ENCODE peak calls at places on chromosome 22, in seven cellular contexts. One of them, this sample, is unnamed.

GRCh38 chr22:37072673-37073072 is 21.1 kb downstream of the KCTD17 start:
- DNase-seq in nucleus accumbens: no peak
- DNase-seq in AG08395: no peak
- DNase-seq in HEK293T: no peak
- DNase-seq in T-helper 2 cell: no peak
- DNase-seq in AG08396: no peak
- DNase-seq in activated CD4-positive, alpha-beta T cell treated with anti-CD3 and anti-CD28 coated beads for 48 hours: no peak
- DNase-seq in this sample: no peak

GRCh38 chr22:29143848-29144785 is 61.6 kb upstream of the EMID1 start:
- DNase-seq in nucleus accumbens: no peak
- DNase-seq in AG08395: no peak
- DNase-seq in HEK293T: no peak
- DNase-seq in T-helper 2 cell: no peak
- DNase-seq in AG08396: no peak
- DNase-seq in activated CD4-positive, alpha-beta T cell treated with anti-CD3 and anti-CD28 coated beads for 48 hours: no peak
- DNase-seq in this sample: no peak

GRCh38 chr22:10961043-10961860 is 4566.7 kb upstream of the OR11H1 start:
- DNase-seq in nucleus accumbens: no peak
- DNase-seq in AG08395: no peak
- DNase-seq in HEK293T: no peak
- DNase-seq in T-helper 2 cell: no peak
- DNase-seq in AG08396: no peak
- DNase-seq in activated CD4-positive, alpha-beta T cell treated with anti-CD3 and anti-CD28 coated beads for 48 hours: no peak
- DNase-seq in this sample: no peak

GRCh38 chr22:49968831-49969661 is 8.5 kb downstream of the PIM3 start:
- DNase-seq in nucleus accumbens: no peak
- DNase-seq in AG08395: no peak
- DNase-seq in HEK293T: no peak
- DNase-seq in T-helper 2 cell: no peak
- DNase-seq in AG08396: no peak
- DNase-seq in activated CD4-positive, alpha-beta T cell treated with anti-CD3 and anti-CD28 coated beads for 48 hours: peak
- DNase-seq in this sample: no peak

GRCh38 chr22:48268293-48268692 is 1505.8 kb downstream of the TBC1D22A start:
- DNase-seq in nucleus accumbens: no peak
- DNase-seq in AG08395: no peak
- DNase-seq in HEK293T: no peak
- DNase-seq in T-helper 2 cell: no peak
- DNase-seq in AG08396: no peak
- DNase-seq in activated CD4-positive, alpha-beta T cell treated with anti-CD3 and anti-CD28 coated beads for 48 hours: no peak
- DNase-seq in this sample: no peak

GRCh38 chr22:38086001-38086845 is 2.2 kb upstream of the SLC16A8 start:
- DNase-seq in nucleus accumbens: no peak
- DNase-seq in AG08395: no peak
- DNase-seq in HEK293T: no peak
- DNase-seq in T-helper 2 cell: no peak
- DNase-seq in AG08396: no peak
- DNase-seq in activated CD4-positive, alpha-beta T cell treated with anti-CD3 and anti-CD28 coated beads for 48 hours: no peak
- DNase-seq in this sample: no peak

GRCh38 chr22:24247564-24248344 is 2.9 kb upstream of the GGT5 start:
- DNase-seq in nucleus accumbens: peak
- DNase-seq in AG08395: peak
- DNase-seq in HEK293T: peak
- DNase-seq in T-helper 2 cell: no peak
- DNase-seq in AG08396: peak
- DNase-seq in activated CD4-positive, alpha-beta T cell treated with anti-CD3 and anti-CD28 coated beads for 48 hours: peak
- DNase-seq in this sample: peak

GRCh38 chr22:39414886-39415285 is 15.3 kb downstream of the TAB1 start:
- DNase-seq in nucleus accumbens: peak
- DNase-seq in AG08395: no peak
- DNase-seq in HEK293T: no peak
- DNase-seq in T-helper 2 cell: no peak
- DNase-seq in AG08396: no peak
- DNase-seq in activated CD4-positive, alpha-beta T cell treated with anti-CD3 and anti-CD28 coated beads for 48 hours: no peak
- DNase-seq in this sample: no peak

GRCh38 chr22:33180371-33180770 is 122.2 kb upstream of the SYN3 start:
- DNase-seq in nucleus accumbens: no peak
- DNase-seq in AG08395: no peak
- DNase-seq in HEK293T: no peak
- DNase-seq in T-helper 2 cell: no peak
- DNase-seq in AG08396: no peak
- DNase-seq in activated CD4-positive, alpha-beta T cell treated with anti-CD3 and anti-CD28 coated beads for 48 hours: no peak
- DNase-seq in this sample: no peak

GRCh38 chr22:40218723-40219294 is 41.1 kb downstream of the TNRC6B start:
- DNase-seq in nucleus accumbens: no peak
- DNase-seq in AG08395: no peak
- DNase-seq in HEK293T: no peak
- DNase-seq in T-helper 2 cell: no peak
- DNase-seq in AG08396: no peak
- DNase-seq in activated CD4-positive, alpha-beta T cell treated with anti-CD3 and anti-CD28 coated beads for 48 hours: no peak
- DNase-seq in this sample: no peak

GRCh38 chr22:23282089-23282501 is 101.8 kb downstream of the BCR start:
- DNase-seq in nucleus accumbens: peak
- DNase-seq in AG08395: peak
- DNase-seq in HEK293T: no peak
- DNase-seq in T-helper 2 cell: no peak
- DNase-seq in AG08396: peak
- DNase-seq in activated CD4-positive, alpha-beta T cell treated with anti-CD3 and anti-CD28 coated beads for 48 hours: no peak
- DNase-seq in this sample: no peak

GRCh38 chr22:45470871-45471270 is 31.8 kb upstream of the FBLN1 start:
- DNase-seq in nucleus accumbens: no peak
- DNase-seq in AG08395: no peak
- DNase-seq in HEK293T: no peak
- DNase-seq in T-helper 2 cell: no peak
- DNase-seq in AG08396: no peak
- DNase-seq in activated CD4-positive, alpha-beta T cell treated with anti-CD3 and anti-CD28 coated beads for 48 hours: no peak
- DNase-seq in this sample: no peak

GRCh38 chr22:47322854-47323253 is 560.4 kb downstream of the TBC1D22A start:
- DNase-seq in nucleus accumbens: no peak
- DNase-seq in AG08395: no peak
- DNase-seq in HEK293T: no peak
- DNase-seq in T-helper 2 cell: no peak
- DNase-seq in AG08396: no peak
- DNase-seq in activated CD4-positive, alpha-beta T cell treated with anti-CD3 and anti-CD28 coated beads for 48 hours: no peak
- DNase-seq in this sample: no peak

GRCh38 chr22:46461566-46462180 is 75.7 kb downstream of the CELSR1 start:
- DNase-seq in nucleus accumbens: no peak
- DNase-seq in AG08395: no peak
- DNase-seq in HEK293T: no peak
- DNase-seq in T-helper 2 cell: no peak
- DNase-seq in AG08396: no peak
- DNase-seq in activated CD4-positive, alpha-beta T cell treated with anti-CD3 and anti-CD28 coated beads for 48 hours: no peak
- DNase-seq in this sample: no peak